ENCODE peak calls at places on chromosomes 2 and 18, in seven cellular contexts. One of them, this sample, is unnamed.

GRCh38 chr2:104872034-104872865 is 18.3 kb downstream of the POU3F3 start:
- DNase-seq in IMR-90: no peak
- DNase-seq in mesenchymal stem cell: no peak
- DNase-seq in H9: peak; percentile 83
- DNase-seq in trophoblast cell: no peak
- DNase-seq in mesendoderm: peak; percentile 64
- DNase-seq in H1: no peak
- DNase-seq in this sample: peak; percentile 37

GRCh38 chr2:84458436-84459027 is 548 bp downstream of the SUCLG1 start:
- DNase-seq in IMR-90: peak; percentile 12
- DNase-seq in mesenchymal stem cell: peak; percentile 33
- DNase-seq in H9: no peak
- DNase-seq in trophoblast cell: no peak
- DNase-seq in mesendoderm: no peak
- DNase-seq in H1: no peak
- DNase-seq in this sample: no peak

GRCh38 chr2:130759906-130760753 is 4.8 kb downstream of the AMER3 start:
- DNase-seq in IMR-90: no peak
- DNase-seq in mesenchymal stem cell: no peak
- DNase-seq in H9: no peak
- DNase-seq in trophoblast cell: no peak
- DNase-seq in mesendoderm: no peak
- DNase-seq in H1: no peak
- DNase-seq in this sample: no peak

GRCh38 chr2:21354113-21354679 is 230.4 kb downstream of the TDRD15 start:
- DNase-seq in IMR-90: no peak
- DNase-seq in mesenchymal stem cell: no peak
- DNase-seq in H9: no peak
- DNase-seq in trophoblast cell: no peak
- DNase-seq in mesendoderm: no peak
- DNase-seq in H1: no peak
- DNase-seq in this sample: no peak

GRCh38 chr18:60826346-60826745 is 453.8 kb upstream of the MC4R start:
- DNase-seq in IMR-90: no peak
- DNase-seq in mesenchymal stem cell: no peak
- DNase-seq in H9: no peak
- DNase-seq in trophoblast cell: no peak
- DNase-seq in mesendoderm: peak; percentile 39
- DNase-seq in H1: no peak
- DNase-seq in this sample: no peak

GRCh38 chr2:9336534-9337354 is 86.6 kb downstream of the ITGB1BP1 start:
- DNase-seq in IMR-90: peak; percentile 97
- DNase-seq in mesenchymal stem cell: peak; percentile 91
- DNase-seq in H9: no peak
- DNase-seq in trophoblast cell: no peak
- DNase-seq in mesendoderm: no peak
- DNase-seq in H1: no peak
- DNase-seq in this sample: no peak

GRCh38 chr2:52495816-52496215 is 1271.8 kb upstream of the CHAC2 start:
- DNase-seq in IMR-90: no peak
- DNase-seq in mesenchymal stem cell: no peak
- DNase-seq in H9: no peak
- DNase-seq in trophoblast cell: no peak
- DNase-seq in mesendoderm: no peak
- DNase-seq in H1: no peak
- DNase-seq in this sample: no peak

GRCh38 chr2:237281900-237282306 is 132.1 kb downstream of the COL6A3 start:
- DNase-seq in IMR-90: peak; percentile 97
- DNase-seq in mesenchymal stem cell: peak; percentile 97
- DNase-seq in H9: no peak
- DNase-seq in trophoblast cell: peak; percentile 24
- DNase-seq in mesendoderm: no peak
- DNase-seq in H1: no peak
- DNase-seq in this sample: no peak

GRCh38 chr2:53252115-53252514 is 515.5 kb upstream of the CHAC2 start:
- DNase-seq in IMR-90: peak; percentile 27
- DNase-seq in mesenchymal stem cell: no peak
- DNase-seq in H9: no peak
- DNase-seq in trophoblast cell: no peak
- DNase-seq in mesendoderm: no peak
- DNase-seq in H1: no peak
- DNase-seq in this sample: no peak

GRCh38 chr2:84938194-84938879 is 32.6 kb upstream of the KCMF1 start:
- DNase-seq in IMR-90: no peak
- DNase-seq in mesenchymal stem cell: peak; percentile 27
- DNase-seq in H9: no peak
- DNase-seq in trophoblast cell: peak; percentile 43
- DNase-seq in mesendoderm: no peak
- DNase-seq in H1: no peak
- DNase-seq in this sample: no peak

GRCh38 chr2:17580319-17580715 is 39.8 kb downstream of the VSNL1 start:
- DNase-seq in IMR-90: no peak
- DNase-seq in mesenchymal stem cell: no peak
- DNase-seq in H9: no peak
- DNase-seq in trophoblast cell: no peak
- DNase-seq in mesendoderm: no peak
- DNase-seq in H1: no peak
- DNase-seq in this sample: no peak

GRCh38 chr2:1020206-1020605 is 69.6 kb downstream of the SNTG2 start:
- DNase-seq in IMR-90: no peak
- DNase-seq in mesenchymal stem cell: no peak
- DNase-seq in H9: no peak
- DNase-seq in trophoblast cell: no peak
- DNase-seq in mesendoderm: no peak
- DNase-seq in H1: no peak
- DNase-seq in this sample: no peak

GRCh38 chr2:135662088-135662487 is 79.6 kb upstream of the UBXN4 start:
- DNase-seq in IMR-90: peak; percentile 55
- DNase-seq in mesenchymal stem cell: peak; percentile 28
- DNase-seq in H9: no peak
- DNase-seq in trophoblast cell: no peak
- DNase-seq in mesendoderm: no peak
- DNase-seq in H1: no peak
- DNase-seq in this sample: no peak

GRCh38 chr2:229857634-229858033 is 64.2 kb downstream of the TRIP12 start:
- DNase-seq in IMR-90: peak; percentile 82
- DNase-seq in mesenchymal stem cell: peak; percentile 66
- DNase-seq in H9: no peak
- DNase-seq in trophoblast cell: no peak
- DNase-seq in mesendoderm: no peak
- DNase-seq in H1: no peak
- DNase-seq in this sample: no peak

GRCh38 chr2:190545756-190546385 is 11.3 kb upstream of the NEMP2 start:
- DNase-seq in IMR-90: peak; percentile 58
- DNase-seq in mesenchymal stem cell: no peak
- DNase-seq in H9: no peak
- DNase-seq in trophoblast cell: no peak
- DNase-seq in mesendoderm: no peak
- DNase-seq in H1: no peak
- DNase-seq in this sample: no peak

GRCh38 chr18:61606068-61606660 is 272.9 kb downstream of the CDH20 start:
- DNase-seq in IMR-90: peak; percentile 39
- DNase-seq in mesenchymal stem cell: peak; percentile 80
- DNase-seq in H9: peak; percentile 64
- DNase-seq in trophoblast cell: peak; percentile 59
- DNase-seq in mesendoderm: peak; percentile 94
- DNase-seq in H1: no peak
- DNase-seq in this sample: peak; percentile 65

GRCh38 chr18:30960661-30961060 is 81.9 kb downstream of the DSC3 start:
- DNase-seq in IMR-90: no peak
- DNase-seq in mesenchymal stem cell: no peak
- DNase-seq in H9: no peak
- DNase-seq in trophoblast cell: no peak
- DNase-seq in mesendoderm: no peak
- DNase-seq in H1: no peak
- DNase-seq in this sample: no peak

GRCh38 chr2:127451981-127452380 is 33.8 kb downstream of the PROC start:
- DNase-seq in IMR-90: peak; percentile 5
- DNase-seq in mesenchymal stem cell: no peak
- DNase-seq in H9: no peak
- DNase-seq in trophoblast cell: no peak
- DNase-seq in mesendoderm: no peak
- DNase-seq in H1: no peak
- DNase-seq in this sample: no peak

GRCh38 chr2:26628561-26629345 is 12.4 kb downstream of the CIB4 start:
- DNase-seq in IMR-90: no peak
- DNase-seq in mesenchymal stem cell: no peak
- DNase-seq in H9: no peak
- DNase-seq in trophoblast cell: no peak
- DNase-seq in mesendoderm: no peak
- DNase-seq in H1: no peak
- DNase-seq in this sample: no peak

GRCh38 chr2:53036196-53036595 is 731.4 kb upstream of the CHAC2 start:
- DNase-seq in IMR-90: peak; percentile 64
- DNase-seq in mesenchymal stem cell: peak; percentile 7
- DNase-seq in H9: no peak
- DNase-seq in trophoblast cell: no peak
- DNase-seq in mesendoderm: no peak
- DNase-seq in H1: no peak
- DNase-seq in this sample: no peak

GRCh38 chr18:12003894-12004293 is 22.6 kb downstream of the IMPA2 start:
- DNase-seq in IMR-90: no peak
- DNase-seq in mesenchymal stem cell: peak; percentile 33
- DNase-seq in H9: no peak
- DNase-seq in trophoblast cell: no peak
- DNase-seq in mesendoderm: no peak
- DNase-seq in H1: no peak
- DNase-seq in this sample: no peak

GRCh38 chr2:190540048-190540447 is 5.5 kb upstream of the NEMP2 start:
- DNase-seq in IMR-90: no peak
- DNase-seq in mesenchymal stem cell: peak; percentile 26
- DNase-seq in H9: no peak
- DNase-seq in trophoblast cell: no peak
- DNase-seq in mesendoderm: no peak
- DNase-seq in H1: no peak
- DNase-seq in this sample: no peak

DNA sequence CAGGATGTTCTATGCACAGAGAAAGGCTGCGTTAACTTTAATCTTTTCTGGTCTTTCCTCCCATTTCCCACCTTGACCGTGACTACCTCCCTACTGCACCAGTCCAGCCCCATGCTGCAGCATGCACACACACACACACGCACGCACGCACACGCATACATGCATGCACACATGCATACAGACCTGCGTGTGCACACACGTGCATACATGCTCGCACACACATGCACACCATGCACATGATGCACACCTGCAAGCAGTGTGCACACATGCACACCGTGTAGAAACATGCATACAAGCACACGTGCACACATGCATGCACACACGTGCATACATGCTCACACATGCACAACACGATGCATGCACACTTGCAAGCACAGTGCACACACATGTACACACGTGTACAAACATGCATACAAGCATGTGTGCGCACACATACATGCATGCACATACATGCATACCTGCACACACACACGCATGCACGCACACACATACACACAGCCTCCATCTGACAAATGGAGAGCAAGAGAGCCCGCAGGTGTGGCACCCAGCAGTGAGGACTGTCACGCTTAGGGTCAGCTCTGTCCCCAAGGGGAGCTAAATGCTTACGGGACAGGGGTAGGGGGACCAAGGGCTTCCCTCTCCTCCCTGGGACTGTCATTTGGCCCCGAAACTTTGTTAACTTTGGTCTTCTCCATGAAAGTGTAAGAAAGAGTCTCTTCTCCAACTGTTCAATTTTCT is 18.2 kb downstream of the SNORC start:
- DNase-seq in IMR-90: no peak
- DNase-seq in mesenchymal stem cell: no peak
- DNase-seq in H9: no peak
- DNase-seq in trophoblast cell: no peak
- DNase-seq in mesendoderm: no peak
- DNase-seq in H1: no peak
- DNase-seq in this sample: no peak
- H2BK5ac ChIP-seq in IMR-90: no peak overlapping the region
- H2BK5ac ChIP-seq in mesenchymal stem cell: no peak overlapping the region
- H2BK5ac ChIP-seq in H9: no peak overlapping the region
- H2BK5ac ChIP-seq in trophoblast cell: no peak overlapping the region
- H2BK5ac ChIP-seq in mesendoderm: no peak overlapping the region
- H2BK5ac ChIP-seq in H1: peak overlapping the region; percentile 40
- H2BK5ac ChIP-seq in this sample: no peak overlapping the region

DNA sequence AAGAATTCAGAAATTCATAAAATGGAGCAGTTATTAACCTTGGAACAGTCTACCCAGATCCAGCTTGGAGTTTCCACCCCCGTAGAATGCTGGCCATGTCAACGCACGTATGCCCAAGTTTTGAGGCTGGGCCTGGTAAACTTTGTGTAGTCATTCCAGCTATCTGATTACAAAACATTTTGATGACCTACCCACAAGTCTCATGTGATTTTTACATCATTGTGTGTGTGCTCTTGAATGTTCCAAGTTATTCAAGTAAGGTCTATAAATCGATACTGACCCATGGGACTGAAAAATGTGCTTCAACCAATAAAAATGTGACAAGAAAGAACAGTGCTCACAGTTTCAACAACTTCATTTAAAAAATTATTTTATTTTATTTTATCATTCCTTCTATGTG is 32.5 kb upstream of the ICOS start:
- DNase-seq in IMR-90: no peak
- DNase-seq in mesenchymal stem cell: no peak
- DNase-seq in H9: no peak
- DNase-seq in trophoblast cell: no peak
- DNase-seq in mesendoderm: no peak
- DNase-seq in H1: no peak
- DNase-seq in this sample: no peak
- H4K8ac ChIP-seq in IMR-90: no peak overlapping the region
- H4K8ac ChIP-seq in mesenchymal stem cell: no peak overlapping the region
- H4K8ac ChIP-seq in H9: no peak overlapping the region
- H4K8ac ChIP-seq in trophoblast cell: no peak overlapping the region
- H4K8ac ChIP-seq in mesendoderm: no peak overlapping the region
- H4K8ac ChIP-seq in H1: no peak overlapping the region
- H4K8ac ChIP-seq in this sample: no peak overlapping the region

GRCh38 chr18:46581648-46582047 is 75.4 kb downstream of the LOXHD1 start:
- DNase-seq in IMR-90: no peak
- DNase-seq in mesenchymal stem cell: no peak
- DNase-seq in H9: no peak
- DNase-seq in trophoblast cell: no peak
- DNase-seq in mesendoderm: no peak
- DNase-seq in H1: no peak
- DNase-seq in this sample: no peak
- H2BK5ac ChIP-seq in IMR-90: no peak overlapping the region
- H2BK5ac ChIP-seq in mesenchymal stem cell: no peak overlapping the region
- H2BK5ac ChIP-seq in H9: no peak overlapping the region
- H2BK5ac ChIP-seq in trophoblast cell: no peak overlapping the region
- H2BK5ac ChIP-seq in mesendoderm: no peak overlapping the region
- H2BK5ac ChIP-seq in H1: no peak overlapping the region
- H2BK5ac ChIP-seq in this sample: no peak overlapping the region

DNA sequence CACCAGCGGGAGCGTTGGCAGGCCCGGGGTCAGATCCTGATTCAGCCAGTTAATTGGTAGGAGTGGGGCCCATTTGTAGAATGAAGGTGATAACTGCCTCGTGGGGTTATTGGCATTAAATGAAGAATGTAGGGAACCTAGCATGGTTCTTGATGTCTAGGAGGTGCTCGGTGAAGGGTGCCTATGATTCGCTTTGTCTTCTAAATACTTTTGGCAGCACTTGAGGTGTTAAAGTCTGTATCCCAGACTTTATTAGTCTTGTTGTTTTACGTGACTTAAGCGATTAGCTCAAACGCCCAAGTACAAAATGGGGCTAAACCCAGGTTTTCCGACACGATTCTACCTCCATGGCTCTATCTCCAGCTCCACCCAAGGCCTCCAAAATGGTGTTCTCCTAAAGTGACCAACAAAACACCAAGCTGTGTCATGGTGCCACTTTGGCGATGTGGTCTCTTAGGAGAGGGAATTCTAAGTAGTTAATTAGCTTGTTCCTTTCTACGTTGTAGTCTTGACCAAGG is 980 bp upstream of the PPP4R1 start:
- DNase-seq in IMR-90: no peak
- DNase-seq in mesenchymal stem cell: no peak
- DNase-seq in H9: no peak
- DNase-seq in trophoblast cell: no peak
- DNase-seq in mesendoderm: peak; percentile 40
- DNase-seq in H1: no peak
- DNase-seq in this sample: peak; percentile 17
- H4K8ac ChIP-seq in IMR-90: peak overlapping the region; percentile 67
- H4K8ac ChIP-seq in mesenchymal stem cell: peak overlapping the region; percentile 94
- H4K8ac ChIP-seq in H9: no peak overlapping the region
- H4K8ac ChIP-seq in trophoblast cell: peak overlapping the region; percentile 96
- H4K8ac ChIP-seq in mesendoderm: peak overlapping the region; percentile 81
- H4K8ac ChIP-seq in H1: peak overlapping the region; percentile 91
- H4K8ac ChIP-seq in this sample: no peak overlapping the region

This sample was measured in neuronal stem cell.